ENCODE peak calls at places on chromosomes 2 and 18, in six cellular contexts. W, X, Z, N, I and P are unnamed samples.

GRCh38 chr2:105517814-105518705 is 119.2 kb upstream of the FHL2 start:
- DNase-seq in W (no peak), X (peak; percentile 13), Z (no peak), N (no peak), I (no peak), P (no peak)

GRCh38 chr2:177771191-177771590 is 301.4 kb downstream of the PDE11A start:
- DNase-seq in W (no peak), X (no peak), Z (no peak), N (no peak), I (no peak), P (no peak)

GRCh38 chr2:45691600-45691999 is 40.1 kb downstream of the PRKCE start:
- DNase-seq in W (no peak), X (no peak), Z (no peak), N (no peak), I (no peak), P (no peak)

GRCh38 chr2:169819106-169819505 is 5.6 kb downstream of the METTL5 start:
- DNase-seq in W (no peak), X (no peak), Z (no peak), N (no peak), I (no peak), P (no peak)

GRCh38 chr2:16227811-16228462 is 287.6 kb downstream of the MYCN start:
- DNase-seq in W (no peak), X (no peak), Z (peak; percentile 41), N (no peak), I (no peak), P (no peak)

GRCh38 chr2:101234169-101234938 is 18.3 kb upstream of the CNOT11 start:
- DNase-seq in W (no peak), X (no peak), Z (no peak), N (no peak), I (no peak), P (no peak)

GRCh38 chr18:58618822-58619553 is 9.9 kb downstream of the ALPK2 start:
- DNase-seq in W (no peak), X (no peak), Z (no peak), N (no peak), I (no peak), P (no peak)

GRCh38 chr2:72497761-72498160 is 328.1 kb downstream of the EXOC6B start:
- DNase-seq in W (no peak), X (no peak), Z (no peak), N (no peak), I (no peak), P (no peak)

GRCh38 chr2:205914736-205915510 is 171.1 kb downstream of the INO80D start:
- DNase-seq in W (no peak), X (no peak), Z (no peak), N (no peak), I (no peak), P (no peak)

GRCh38 chr2:234494361-234495075 is 2.4 kb downstream of the ARL4C start:
- DNase-seq in W (no peak), X (no peak), Z (no peak), N (no peak), I (no peak), P (no peak)

GRCh38 chr2:230541934-230542380 is 126.0 kb downstream of the SP100 start:
- DNase-seq in W (no peak), X (no peak), Z (no peak), N (no peak), I (peak; percentile 57), P (no peak)

GRCh38 chr2:182541268-182541667 is 114.4 kb upstream of the PDE1A start:
- DNase-seq in W (no peak), X (no peak), Z (no peak), N (no peak), I (no peak), P (no peak)

GRCh38 chr2:217160103-217160502 is 300.2 kb upstream of the TNP1 start:
- DNase-seq in W (no peak), X (no peak), Z (no peak), N (no peak), I (no peak), P (no peak)

GRCh38 chr2:52074139-52074719 is 1042.3 kb upstream of the NRXN1 start:
- DNase-seq in W (no peak), X (no peak), Z (no peak), N (no peak), I (no peak), P (no peak)

GRCh38 chr2:167729911-167730310 is 517.5 kb downstream of the STK39 start:
- DNase-seq in W (no peak), X (no peak), Z (no peak), N (no peak), I (no peak), P (no peak)

GRCh38 chr2:234060236-234060635 is 9.7 kb downstream of the SPP2 start:
- DNase-seq in W (no peak), X (no peak), Z (no peak), N (no peak), I (no peak), P (no peak)

GRCh38 chr18:41096504-41096903 is 858.5 kb upstream of the PIK3C3 start:
- DNase-seq in W (no peak), X (no peak), Z (no peak), N (no peak), I (no peak), P (no peak)

GRCh38 chr2:121479882-121480522 is 50.7 kb upstream of the RNU4ATAC start:
- DNase-seq in W (no peak), X (peak; percentile 68), Z (peak; percentile 17), N (no peak), I (no peak), P (no peak)

GRCh38 chr2:220144411-220144810 is 517.0 kb downstream of the SLC4A3 start:
- DNase-seq in W (no peak), X (no peak), Z (no peak), N (no peak), I (no peak), P (no peak)

GRCh38 chr18:12256946-12257345 is 2.8 kb downstream of the CIDEA start:
- DNase-seq in W (no peak), X (no peak), Z (no peak), N (no peak), I (no peak), P (no peak)

GRCh38 chr2:48219555-48220436 is 310.2 kb upstream of the STON1 start:
- DNase-seq in W (no peak), X (no peak), Z (no peak), N (no peak), I (no peak), P (no peak)

GRCh38 chr2:48218169-48218568 is 311.8 kb upstream of the STON1 start:
- DNase-seq in W (no peak), X (no peak), Z (no peak), N (no peak), I (no peak), P (no peak)

GRCh38 chr2:48219234-48219554 is 310.8 kb upstream of the STON1 start:
- DNase-seq in W (no peak), X (no peak), Z (no peak), N (no peak), I (no peak), P (no peak)

GRCh38 chr2:48220463-48220862 is 309.5 kb upstream of the STON1 start:
- DNase-seq in W (no peak), X (no peak), Z (no peak), N (no peak), I (no peak), P (no peak)

GRCh38 chr2:48221846-48222516 is 308.0 kb upstream of the STON1 start:
- DNase-seq in W (no peak), X (no peak), Z (no peak), N (no peak), I (no peak), P (no peak)
- TF ChIP-seq CTCF in W (no peak), X (no peak), Z (no peak), N (no peak), I (no peak), P (no peak)

GRCh38 chr2:239145106-239145505 is 255.7 kb downstream of the HDAC4 start:
- DNase-seq in W (no peak), X (no peak), Z (no peak), N (no peak), I (no peak), P (no peak)

GRCh38 chr2:239144713-239144999 is 256.2 kb downstream of the HDAC4 start:
- DNase-seq in W (no peak), X (no peak), Z (no peak), N (no peak), I (no peak), P (no peak)

GRCh38 chr2:239145601-239146000 is 255.2 kb downstream of the HDAC4 start:
- DNase-seq in W (no peak), X (no peak), Z (no peak), N (no peak), I (no peak), P (no peak)

GRCh38 chr2:239142806-239143205 is 258.0 kb downstream of the HDAC4 start:
- DNase-seq in W (no peak), X (no peak), Z (no peak), N (no peak), I (no peak), P (no peak)

GRCh38 chr2:239143858-239144712 is 256.7 kb downstream of the HDAC4 start:
- DNase-seq in W (no peak), X (no peak), Z (peak; percentile 33), N (no peak), I (peak; percentile 68), P (no peak)
- TF ChIP-seq CTCF in W (peak; percentile 36), X (peak; percentile 49), Z (peak; percentile 44), N (no peak), I (peak; percentile 44), P (peak; percentile 84)

DNA sequence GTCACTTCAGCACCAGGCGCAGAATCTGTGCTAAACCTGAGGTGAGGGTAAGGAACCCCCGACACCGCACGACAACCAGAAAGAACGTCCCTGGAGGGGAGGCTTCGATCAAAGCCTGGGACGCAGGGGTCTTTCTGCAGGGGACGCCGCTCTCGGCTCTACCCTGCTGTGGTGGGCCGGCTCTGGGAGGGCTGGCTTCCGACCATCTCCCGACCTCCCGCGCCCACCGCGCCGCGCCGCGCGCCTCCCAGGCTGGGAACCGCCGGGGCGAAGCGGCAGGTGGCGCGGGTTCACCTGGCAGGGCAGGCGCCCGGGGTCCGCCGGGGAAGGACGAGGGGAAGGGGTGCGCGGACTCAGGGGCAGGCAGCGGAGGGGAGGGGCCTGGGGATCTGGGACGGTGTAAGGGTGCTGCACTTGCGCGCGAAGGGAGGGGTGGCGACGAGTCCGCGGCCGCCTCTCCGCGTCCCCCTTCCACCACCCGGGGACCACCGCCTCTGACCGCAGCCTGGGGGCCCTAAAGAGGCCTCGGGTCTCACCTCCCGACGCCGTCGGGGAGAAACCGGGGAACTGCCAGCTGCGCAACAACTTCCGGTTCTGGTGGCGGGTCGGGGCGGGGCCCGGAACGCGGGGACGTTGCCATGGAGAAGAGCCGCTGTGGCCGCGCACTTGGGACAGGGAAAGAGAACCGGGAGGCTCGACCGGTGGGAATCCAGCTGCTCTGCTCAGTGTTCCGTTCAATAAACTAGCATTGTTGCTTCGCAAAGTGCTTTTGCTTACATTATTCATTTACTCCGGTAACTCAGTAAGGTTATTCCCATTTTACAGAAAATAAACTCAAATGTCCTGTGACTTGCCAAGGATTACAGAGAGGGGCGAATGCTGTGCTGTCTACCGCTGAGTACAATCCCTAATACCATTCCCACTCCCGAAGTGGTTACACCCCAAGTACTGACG is at the start of gene ZNF396:
- DNase-seq in W (peak; percentile 5), X (peak; percentile 89), Z (peak; percentile 87), N (peak; percentile 65), I (peak; percentile 82), P (peak; percentile 80)
- TF ChIP-seq CTCF in W (no peak), X (no peak), Z (no peak), N (no peak), I (no peak), P (no peak)

DNA sequence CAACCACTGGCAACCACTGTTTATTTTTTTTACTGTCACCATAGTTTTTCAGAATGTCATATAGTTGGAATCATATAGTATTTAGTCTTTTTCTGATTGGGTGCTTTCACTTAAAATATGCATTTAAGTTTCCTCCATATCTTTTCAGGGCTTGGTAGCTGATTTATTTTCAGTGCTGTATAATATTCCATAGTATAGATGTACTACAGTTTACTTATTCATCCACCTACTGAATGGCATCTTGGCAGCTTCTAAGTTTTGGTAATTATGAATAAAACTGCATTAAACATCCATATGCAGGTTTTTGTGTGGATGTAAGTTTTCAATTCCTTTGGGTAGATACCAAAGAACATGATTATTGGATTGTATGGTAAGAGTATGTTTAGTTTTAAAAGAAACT is 23.0 kb downstream of the CFAP221 start:
- DNase-seq in W (no peak), X (no peak), Z (no peak), N (no peak), I (no peak), P (no peak)
- TF ChIP-seq CTCF in W (no peak), X (no peak), Z (no peak), N (no peak), I (no peak), P (no peak)